ENCODE peak calls at places on chromosome 2, in eight cellular contexts. C, W, M, T, H, I, Q and N are unnamed samples.
A peak's percentile ranks its signal among the peaks of the same experiment; 100 is the strongest.

GRCh38 chr2:58569460-58570185 is 328.5 kb upstream of the FANCL start:
- DNase-seq in Q (no peak), M (no peak), H (no peak), I (peak; percentile 4), W (no peak), T (no peak), C (no peak), N (peak; percentile 71)

GRCh38 chr2:106195456-106195855 is 1.4 kb upstream of the UXS1 start:
- DNase-seq in Q (no peak), W (no peak), M (no peak), C (no peak), T (no peak), I (no peak), H (no peak), N (no peak)

GRCh38 chr2:150303281-150303680 is 184.2 kb downstream of the RND3 start:
- DNase-seq in I (no peak), Q (no peak), C (no peak), W (no peak), M (no peak), H (no peak), T (peak; percentile 24), N (peak; percentile 17)

GRCh38 chr2:152864601-152865000 is 146.2 kb downstream of the ARL6IP6 start:
- DNase-seq in I (no peak), M (no peak), Q (no peak), T (no peak), W (no peak), C (no peak), H (no peak), N (no peak)

GRCh38 chr2:16034151-16034974 is 94.0 kb downstream of the MYCN start:
- DNase-seq in M (peak; percentile 75), C (no peak), W (no peak), T (no peak), I (no peak), Q (peak; percentile 65), H (no peak), N (no peak)

GRCh38 chr2:37387143-37387835 is 42.9 kb downstream of the QPCT start:
- DNase-seq in I (peak; percentile 74), Q (no peak), H (no peak), M (no peak), C (no peak), T (peak; percentile 83), W (no peak), N (peak; percentile 85)

GRCh38 chr2:10285191-10285577 is 17.5 kb upstream of the HPCAL1 start:
- DNase-seq in W (no peak), C (no peak), T (no peak), M (no peak), H (no peak), Q (no peak), I (no peak), N (no peak)

GRCh38 chr2:43086451-43087221 is 139.8 kb downstream of the ZFP36L2 start:
- DNase-seq in M (no peak), I (peak; percentile 99), W (peak; percentile 98), C (no peak), Q (peak; percentile 31), H (no peak), T (peak; percentile 100), N (peak; percentile 98)

GRCh38 chr2:217996345-217996744 is 6.5 kb downstream of the TNS1 start:
- DNase-seq in C (no peak), H (no peak), I (peak; percentile 81), Q (no peak), T (peak; percentile 97), W (no peak), M (no peak), N (peak; percentile 65)

GRCh38 chr2:209556354-209556961 is 132.6 kb downstream of the MAP2 start:
- DNase-seq in W (no peak), Q (peak; percentile 23), M (no peak), H (no peak), C (peak; percentile 1), I (peak; percentile 54), T (peak; percentile 64), N (peak; percentile 76)

GRCh38 chr2:187580462-187581124 is 26.4 kb upstream of the TFPI start:
- DNase-seq in M (no peak), W (no peak), H (no peak), C (peak; percentile 18), I (peak; percentile 73), Q (peak; percentile 61), T (peak; percentile 87), N (peak; percentile 69)

GRCh38 chr2:240836781-240837467 is 16.9 kb upstream of the KIF1A start:
- DNase-seq in Q (no peak), T (peak; percentile 55), C (no peak), W (no peak), I (peak; percentile 64), H (no peak), M (no peak), N (no peak)

GRCh38 chr2:221204699-221205098 is 367.4 kb downstream of the EPHA4 start:
- DNase-seq in I (no peak), T (no peak), Q (no peak), H (no peak), W (no peak), C (no peak), M (no peak), N (no peak)

DNA sequence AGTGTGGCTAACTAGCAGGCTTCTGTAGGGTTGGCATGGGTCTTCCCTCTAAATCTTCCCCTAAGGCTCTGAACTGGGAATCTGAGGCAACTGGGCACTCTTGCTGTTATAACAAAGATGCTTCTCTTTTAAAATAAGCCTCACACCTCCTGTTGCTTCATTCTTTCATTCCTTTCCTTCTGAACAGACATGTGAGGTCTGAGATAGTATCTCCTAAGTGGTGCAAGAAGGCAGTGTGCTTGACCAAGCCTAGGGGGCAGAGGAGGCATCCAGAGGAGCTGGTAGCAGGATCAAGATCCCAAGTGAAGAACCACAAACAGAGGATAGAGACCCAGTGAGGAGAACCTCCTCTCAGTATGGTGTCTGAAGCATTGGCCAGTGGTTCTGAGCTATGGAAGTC is 90.9 kb downstream of the TTC27 start:
- DNase-seq in H (no peak), T (no peak), M (no peak), Q (no peak), I (no peak), W (no peak), C (no peak), N (no peak)
- TF ChIP-seq CTCF in H (no peak), T (no peak), M (no peak), Q (no peak), I (no peak), W (no peak), C (no peak), N (no peak)

DNA sequence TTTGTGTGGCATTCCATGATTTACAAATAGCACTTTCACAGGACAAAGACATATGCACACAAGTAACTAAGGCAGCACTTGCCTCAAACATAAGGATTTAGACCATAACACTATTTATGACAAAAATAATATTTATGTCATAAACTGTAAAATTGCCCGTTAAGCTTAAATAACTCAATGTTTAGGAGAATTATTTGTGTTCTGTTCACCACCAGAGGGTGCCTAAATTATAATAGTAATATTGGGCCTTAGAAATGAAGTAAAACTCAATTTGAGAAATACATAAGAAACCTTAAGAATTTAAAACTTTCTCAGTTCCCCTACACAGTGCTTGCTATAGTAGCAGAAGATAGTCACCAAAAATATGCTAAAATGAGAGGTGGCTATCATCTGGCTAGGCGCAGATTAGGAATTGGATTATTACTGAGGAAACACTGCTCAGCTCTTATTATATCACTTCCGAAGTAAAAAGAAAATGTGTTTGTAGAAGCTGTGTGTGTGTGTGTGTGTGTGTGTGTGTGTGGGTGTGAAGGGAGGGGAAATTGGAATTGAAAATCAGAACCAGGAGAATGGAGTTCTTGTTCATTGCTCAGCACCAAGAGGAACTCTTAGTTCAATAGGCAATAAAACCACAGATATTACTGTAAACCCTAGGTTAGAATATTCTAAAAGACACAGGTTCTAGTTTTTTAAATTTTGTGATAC is 4.9 kb upstream of the CHN1 start:
- DNase-seq in H (no peak), Q (no peak), I (no peak), C (no peak), M (no peak), T (no peak), W (no peak), N (no peak)
- TF ChIP-seq CTCF in H (no peak), Q (no peak), I (no peak), C (peak; percentile 13), M (no peak), T (no peak), W (no peak), N (peak; percentile 1)

GRCh38 chr2:20188851-20189250 is 36.1 kb downstream of the SDC1 start:
- DNase-seq in C (no peak), Q (peak; percentile 91), T (no peak), W (no peak), I (no peak), H (no peak), M (peak; percentile 49), N (no peak)

GRCh38 chr2:20188201-20188600 is 36.7 kb downstream of the SDC1 start:
- DNase-seq in C (no peak), Q (no peak), M (no peak), H (no peak), W (no peak), I (no peak), T (no peak), N (no peak)

GRCh38 chr2:20186078-20186854 is 38.7 kb downstream of the SDC1 start:
- DNase-seq in C (no peak), W (no peak), T (peak; percentile 30), H (no peak), M (no peak), Q (no peak), I (no peak), N (no peak)

GRCh38 chr2:20186855-20187187 is 38.1 kb downstream of the SDC1 start:
- DNase-seq in W (no peak), Q (no peak), M (no peak), H (no peak), T (no peak), C (no peak), I (no peak), N (no peak)

DNA sequence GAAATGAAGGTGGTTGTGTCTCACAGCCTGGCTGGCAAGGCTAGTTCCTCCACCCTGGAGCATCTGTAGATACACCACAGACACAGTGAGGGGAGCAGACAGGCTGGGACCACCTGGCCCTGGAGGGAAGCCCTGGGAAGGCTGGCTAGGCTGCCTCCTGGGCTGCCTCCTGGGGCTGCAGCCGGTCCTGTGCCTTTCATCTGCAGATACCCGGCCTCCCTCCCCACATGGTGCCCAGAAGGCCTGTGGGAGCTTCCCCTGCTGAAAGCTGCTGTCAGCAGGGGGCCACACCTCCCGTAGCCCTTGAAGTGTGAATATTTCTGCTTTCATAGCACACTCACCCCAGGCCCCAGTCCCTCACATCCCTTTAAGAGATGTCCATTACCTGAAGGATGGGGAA is 37.6 kb downstream of the SDC1 start:
- DNase-seq in W (no peak), C (no peak), I (no peak), H (no peak), M (no peak), Q (no peak), T (no peak), N (no peak)
- TF ChIP-seq CTCF in W (no peak), C (no peak), I (no peak), H (no peak), M (no peak), Q (no peak), T (no peak), N (no peak)

DNA sequence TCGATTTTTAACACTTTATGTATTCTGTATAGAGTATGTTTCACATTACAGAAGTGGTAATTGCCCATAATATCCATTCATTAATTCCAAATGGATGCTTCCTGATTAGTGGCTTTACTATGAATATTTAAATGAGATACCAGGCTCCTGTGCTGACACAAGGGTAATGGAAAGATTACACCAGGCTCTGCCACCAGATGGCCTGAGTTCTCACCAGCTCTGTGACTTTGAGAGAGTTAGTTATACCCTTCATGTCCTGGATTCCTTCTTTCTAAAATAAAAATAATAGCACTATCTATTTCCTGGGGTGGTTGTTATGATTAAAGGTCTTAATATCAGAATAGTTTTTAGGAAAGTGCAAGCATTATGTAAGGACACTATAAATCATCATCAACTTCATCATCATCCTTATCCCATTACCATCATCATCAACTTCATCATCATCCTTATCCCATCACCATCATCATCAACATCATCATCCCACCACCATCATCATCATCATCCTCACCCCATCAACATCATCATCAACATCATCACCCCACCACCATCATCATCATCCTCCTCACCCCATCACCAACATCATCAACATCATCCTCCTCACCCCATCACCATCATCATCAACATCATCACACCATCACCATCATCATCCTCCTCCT is 151.8 kb downstream of the DNER start:
- DNase-seq in T (no peak), Q (no peak), M (no peak), C (no peak), W (no peak), H (no peak), I (no peak), N (peak; percentile 4)
- TF ChIP-seq CTCF in T (no peak), Q (no peak), M (no peak), C (peak; percentile 25), W (no peak), H (no peak), I (no peak), N (peak; percentile 25)